ENCODE peak calls at places on chromosome 4, in eight cellular contexts. U, E, R, F, K, Q, L and D are unnamed samples.

GRCh38 chr4:140046037-140046436 is 107.9 kb downstream of the MAML3 start:
- DNase-seq in R (no peak), K (no peak), E (no peak), U (no peak), L (no peak), F (no peak), Q (no peak), D (no peak)

GRCh38 chr4:95537181-95537580 is 11.6 kb downstream of the UNC5C start:
- DNase-seq in U (no peak), L (no peak), F (no peak), K (no peak), E (no peak), R (no peak), Q (no peak), D (no peak)

GRCh38 chr4:174764105-174764729 is 64.8 kb downstream of the GLRA3 start:
- DNase-seq in R (no peak), K (no peak), Q (no peak), U (no peak), E (no peak), L (no peak), F (peak; percentile 40), D (no peak)

GRCh38 chr4:19285146-19285545 is 966.6 kb upstream of the SLIT2 start:
- DNase-seq in U (no peak), R (no peak), E (no peak), L (no peak), K (no peak), Q (no peak), F (no peak), D (no peak)

GRCh38 chr4:5206391-5206790 is 155.1 kb downstream of the STK32B start:
- DNase-seq in Q (no peak), R (no peak), F (peak; percentile 93), E (peak; percentile 54), U (no peak), K (no peak), L (no peak), D (peak; percentile 91)

GRCh38 chr4:7698586-7698985 is 241.1 kb downstream of the AFAP1 start:
- DNase-seq in R (no peak), Q (peak; percentile 47), K (no peak), F (peak; percentile 11), E (no peak), L (no peak), U (no peak), D (no peak)

GRCh38 chr4:7399433-7400234 is 35.1 kb downstream of the PSAPL1 start:
- DNase-seq in L (peak; percentile 21), E (no peak), K (no peak), F (no peak), U (no peak), Q (peak; percentile 5), R (no peak), D (no peak)

GRCh38 chr4:177041356-177041755 is 248.6 kb upstream of the VEGFC start:
- DNase-seq in L (no peak), K (no peak), U (no peak), F (no peak), R (no peak), E (no peak), Q (no peak), D (no peak)

GRCh38 chr4:27338530-27338929 is 477.9 kb downstream of the STIM2 start:
- DNase-seq in R (no peak), K (no peak), L (no peak), E (no peak), F (no peak), Q (no peak), U (no peak), D (no peak)

GRCh38 chr4:85486425-85487101 is 11.6 kb downstream of the ARHGAP24 start:
- DNase-seq in K (no peak), R (no peak), E (no peak), F (no peak), U (no peak), L (no peak), Q (no peak), D (no peak)

GRCh38 chr4:88742561-88742960 is 44.9 kb upstream of the NAP1L5 start:
- DNase-seq in Q (no peak), L (no peak), K (no peak), U (no peak), E (no peak), R (no peak), F (peak; percentile 36), D (no peak)

GRCh38 chr4:1854752-1855151 is 1.2 kb downstream of the LETM1 start:
- DNase-seq in K (no peak), R (no peak), F (no peak), U (no peak), L (no peak), Q (no peak), E (no peak), D (no peak)

GRCh38 chr4:1490011-1490905 is 84.0 kb upstream of the NKX1-1 start:
- DNase-seq in R (no peak), K (no peak), Q (no peak), L (peak; percentile 43), F (no peak), U (no peak), E (no peak), D (peak; percentile 35)

GRCh38 chr4:54482529-54482961 is 175.2 kb upstream of the KIT start:
- DNase-seq in K (no peak), E (no peak), L (no peak), R (no peak), Q (no peak), F (peak; percentile 21), U (no peak), D (no peak)

GRCh38 chr4:3681191-3681590 is 85.0 kb upstream of the ADRA2C start:
- DNase-seq in Q (no peak), K (no peak), L (peak; percentile 32), R (no peak), U (no peak), F (no peak), E (no peak), D (no peak)

GRCh38 chr4:20194079-20195013 is 57.4 kb upstream of the SLIT2 start:
- DNase-seq in E (no peak), R (no peak), Q (no peak), F (peak; percentile 91), U (no peak), K (no peak), L (no peak), D (no peak)

GRCh38 chr4:128241425-128241913 is 46.1 kb downstream of the PGRMC2 start:
- DNase-seq in L (no peak), K (no peak), U (no peak), R (no peak), E (no peak), F (peak; percentile 99), Q (no peak), D (no peak)

GRCh38 chr4:61275214-61275613 is 75.1 kb downstream of the ADGRL3 start:
- DNase-seq in E (no peak), F (no peak), U (no peak), L (no peak), K (no peak), R (no peak), Q (no peak), D (no peak)

GRCh38 chr4:70601422-70602039 is 9.5 kb downstream of the AMBN start:
- DNase-seq in Q (no peak), K (peak; percentile 29), U (peak; percentile 49), F (peak; percentile 74), L (no peak), E (no peak), R (no peak), D (no peak)

GRCh38 chr4:143335979-143336827 is 473 bp upstream of the GAB1 start:
- DNase-seq in F (peak; percentile 90), L (peak; percentile 89), Q (peak; percentile 89), R (peak; percentile 98), E (peak; percentile 80), U (no peak), K (no peak), D (peak; percentile 84)

GRCh38 chr4:133799916-133800315 is 401.7 kb downstream of the PABPC4L start:
- DNase-seq in E (no peak), L (no peak), U (no peak), R (no peak), K (no peak), Q (no peak), F (no peak), D (no peak)

GRCh38 chr4:120443111-120443510 is 376.5 kb upstream of the MAD2L1 start:
- DNase-seq in R (no peak), K (no peak), Q (no peak), L (no peak), E (no peak), F (no peak), U (no peak), D (no peak)